ENCODE peak calls at places on chromosome 4, in seven cellular contexts. E is gastrocnemius medialis, F is thoracic aorta, O is uterus, S is lower lobe of right lung, L is A549, J is stomach. W is an unnamed sample. For H3K4me1, the result is how much of the 10 kb centered on the place peaks cover.

GRCh38 chr4:184168406-184169019 is 49.2 kb downstream of the ENPP6 start:
- DNase-seq in J (peak), O (peak), F (no peak), E (peak), S (peak), L (peak), W (peak)

GRCh38 chr4:53706422-53707032 is 115.2 kb upstream of the LNX1 start:
- DNase-seq in F (no peak), E (no peak), O (no peak), L (peak), S (no peak), J (no peak), W (peak)

GRCh38 chr4:134470544-134470943 is 269.0 kb upstream of the PABPC4L start:
- DNase-seq in L (no peak), S (no peak), E (no peak), O (no peak), F (no peak), J (peak), W (peak)

GRCh38 chr4:37627263-37627662 is 58.9 kb downstream of the RELL1 start:
- DNase-seq in E (no peak), F (no peak), S (no peak), O (no peak), J (no peak), L (no peak), W (no peak)

GRCh38 chr4:83075271-83075670 is 39.3 kb downstream of the PLAC8 start:
- DNase-seq in F (no peak), S (no peak), J (no peak), E (no peak), O (no peak), L (no peak), W (no peak)

GRCh38 chr4:25865586-25865985 is 2.8 kb upstream of the SEL1L3 start:
- DNase-seq in F (no peak), S (no peak), E (no peak), L (peak), J (peak), O (no peak), W (peak)

GRCh38 chr4:183355405-183355804 is 33.2 kb upstream of the CLDN24 start:
- DNase-seq in E (no peak), S (no peak), F (no peak), L (no peak), O (no peak), J (no peak), W (no peak)

GRCh38 chr4:98945297-98945850 is 16.4 kb upstream of the EIF4E start:
- DNase-seq in F (no peak), J (no peak), O (no peak), L (no peak), E (no peak), S (no peak), W (no peak)

GRCh38 chr4:18556402-18556801 is 534.8 kb upstream of the LCORL start:
- DNase-seq in J (no peak), E (no peak), F (no peak), S (no peak), O (no peak), L (no peak), W (no peak)

GRCh38 chr4:83558693-83559092 is 22.8 kb downstream of the GPAT3 start:
- DNase-seq in J (no peak), S (no peak), L (no peak), O (no peak), F (no peak), E (no peak), W (no peak)

GRCh38 chr4:956531-957230 is 16.7 kb downstream of the DGKQ start:
- DNase-seq in E (no peak), L (no peak), J (no peak), O (no peak), F (no peak), S (no peak), W (no peak)

GRCh38 chr4:5821665-5822358 is 71.1 kb downstream of the CRMP1 start:
- DNase-seq in E (no peak), J (no peak), O (no peak), F (no peak), L (peak), S (no peak), W (no peak)

GRCh38 chr4:105966046-105966445 is 70.8 kb downstream of the NPNT start:
- DNase-seq in F (no peak), L (no peak), E (no peak), O (no peak), S (no peak), J (no peak), W (no peak)

GRCh38 chr4:7719354-7720174 is 220.1 kb downstream of the AFAP1 start:
- DNase-seq in J (peak), S (peak), L (no peak), E (no peak), F (no peak), O (peak), W (peak)

GRCh38 chr4:109690690-109691410 is 12.4 kb downstream of the CASP6 start:
- DNase-seq in S (no peak), E (no peak), F (no peak), J (no peak), O (no peak), L (no peak), W (no peak)

GRCh38 chr4:108360857-108361820 is 192.4 kb upstream of the LEF1 start:
- DNase-seq in L (no peak), E (no peak), O (no peak), F (no peak), S (no peak), J (no peak), W (no peak)

GRCh38 chr4:17103231-17103630 is 204.8 kb upstream of the LDB2 start:
- DNase-seq in J (no peak), F (no peak), O (no peak), L (no peak), S (no peak), E (no peak), W (no peak)

GRCh38 chr4:185778307-185778706 is 33.7 kb downstream of the SORBS2 start:
- DNase-seq in S (no peak), J (no peak), O (no peak), L (no peak), F (no peak), E (no peak), W (no peak)

GRCh38 chr4:53563824-53564223 is 27.5 kb downstream of the LNX1 start:
- DNase-seq in L (no peak), O (no peak), F (no peak), S (no peak), J (no peak), E (no peak), W (no peak)

GRCh38 chr4:135552131-135552530 is 1350.5 kb upstream of the PABPC4L start:
- DNase-seq in E (no peak), S (no peak), J (no peak), F (no peak), O (no peak), L (no peak), W (no peak)

GRCh38 chr4:184421558-184422155 is 52.7 kb downstream of the IRF2 start:
- DNase-seq in J (no peak), L (no peak), E (no peak), F (no peak), O (no peak), S (no peak), W (no peak)

GRCh38 chr4:15953625-15954024 is 9.3 kb downstream of the FGFBP2 start:
- DNase-seq in J (no peak), E (no peak), O (no peak), L (no peak), F (no peak), S (no peak), W (no peak)

GRCh38 chr4:120709986-120710385 is 212.5 kb downstream of the PRDM5 start:
- DNase-seq in S (no peak), E (no peak), O (no peak), J (no peak), L (no peak), F (no peak), W (no peak)

GRCh38 chr4:46450556-46450955 is 60.6 kb upstream of the GABRA2 start:
- DNase-seq in E (no peak), O (no peak), L (no peak), F (no peak), S (no peak), J (no peak), W (no peak)

GRCh38 chr4:153233761-153234371 is 29.6 kb downstream of the TRIM2 start:
- DNase-seq in S (no peak), F (no peak), O (peak), E (no peak), J (peak), L (peak), W (peak)

GRCh38 chr4:98873059-98873458 is 55.9 kb downstream of the EIF4E start:
- DNase-seq in J (no peak), F (no peak), L (no peak), S (no peak), O (no peak), E (no peak), W (no peak)

DNA sequence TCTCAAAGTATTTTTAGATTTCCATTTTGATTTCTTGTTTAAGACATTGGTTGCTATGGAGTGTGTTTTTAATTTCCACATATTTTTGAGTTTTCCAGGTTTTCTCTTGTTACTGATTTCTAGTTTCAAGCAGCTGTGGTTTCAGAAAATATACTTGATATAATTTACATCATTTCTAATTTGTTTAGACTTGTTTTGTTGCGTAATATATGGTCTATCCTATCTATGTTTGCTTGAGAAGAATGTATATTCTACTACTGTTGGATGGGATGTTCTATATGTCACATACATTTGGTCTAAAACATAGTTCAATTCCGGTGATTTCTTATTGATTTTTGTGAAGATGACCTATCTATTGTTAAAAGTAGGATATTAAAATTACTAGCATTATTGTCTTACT is 170.5 kb upstream of the EMCN start:
- DNase-seq in F (no peak), L (no peak), E (no peak), J (no peak), S (no peak), O (no peak), W (no peak)
- H3K27ac ChIP-seq in F (no peak), L (no peak), E (no peak), J (no peak), S (no peak), O (no peak), W (no peak)

DNA sequence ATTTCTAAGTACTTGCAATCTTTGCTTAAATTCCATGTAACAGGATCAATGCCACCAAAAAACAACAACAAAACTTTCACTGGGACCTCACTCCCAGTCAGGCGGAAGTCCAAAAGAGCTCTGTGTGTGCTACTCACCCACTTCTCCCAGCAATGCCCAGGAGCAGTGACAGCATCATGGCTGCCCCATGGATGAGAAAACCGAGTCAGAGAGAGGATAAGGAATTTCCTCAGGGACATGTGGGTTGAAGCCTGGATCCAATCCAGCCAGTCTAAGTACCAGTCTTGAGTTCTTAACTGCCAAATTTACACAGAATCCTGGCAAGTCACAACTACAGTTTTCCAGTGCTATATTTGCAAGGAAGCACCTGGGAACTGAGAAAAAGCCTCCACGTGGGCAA is 64.5 kb downstream of the STX18 start:
- DNase-seq in J (no peak), S (no peak), O (no peak), F (no peak), L (no peak), E (no peak), W (no peak)
- H3K4me1 ChIP-seq in J (under half), S (under half), O (under half), F (under half), L (under half), E (under half), W (under half)

GRCh38 chr4:139857977-139858376 is 192.4 kb downstream of the MGST2 start:
- DNase-seq in E (no peak), F (no peak), S (no peak), L (no peak), J (no peak), O (no peak), W (no peak)
- TF ChIP-seq CTCF in E (no peak), F (no peak), S (no peak), L (no peak), J (no peak), O (no peak), W (no peak)

GRCh38 chr4:169017971-169018370 is 7.9 kb upstream of the CBR4 start:
- DNase-seq in J (no peak), O (no peak), S (no peak), E (no peak), L (no peak), F (no peak), W (no peak)

GRCh38 chr4:169014581-169014980 is 4.5 kb upstream of the CBR4 start:
- DNase-seq in J (no peak), L (peak), S (no peak), E (no peak), O (no peak), F (no peak), W (no peak)

GRCh38 chr4:169015237-169015636 is 5.2 kb upstream of the CBR4 start:
- DNase-seq in F (no peak), L (no peak), J (peak), E (no peak), S (no peak), O (peak), W (no peak)

GRCh38 chr4:169013396-169013795 is 3.3 kb upstream of the CBR4 start:
- DNase-seq in S (no peak), O (no peak), J (no peak), L (no peak), E (no peak), F (no peak), W (no peak)

DNA sequence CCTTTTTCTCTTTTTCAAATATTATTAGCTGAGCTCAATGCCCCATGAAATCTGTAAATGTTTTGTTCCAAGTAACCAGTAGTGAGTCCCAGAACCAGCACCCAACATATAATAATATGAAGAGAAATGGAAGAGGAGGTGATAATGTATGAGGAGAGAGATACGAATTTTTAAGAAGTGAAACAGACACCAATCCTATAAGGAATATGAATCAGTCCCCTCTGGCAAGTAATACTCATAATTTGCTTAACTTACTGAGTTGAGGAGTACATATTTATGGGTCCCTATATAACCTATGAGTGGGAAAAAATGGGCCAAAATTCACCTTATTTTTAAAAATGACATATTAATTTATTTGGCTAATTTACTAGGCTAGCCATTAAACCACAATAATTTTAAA is 8.4 kb upstream of the CBR4 start:
- DNase-seq in F (no peak), E (no peak), L (no peak), J (no peak), O (no peak), S (no peak), W (no peak)
- H3K27ac ChIP-seq in F (no peak), E (no peak), L (no peak), J (no peak), O (no peak), S (no peak), W (no peak)

GRCh38 chr4:148051403-148051802 is 319.5 kb downstream of the ARHGAP10 start:
- DNase-seq in J (no peak), E (no peak), O (no peak), L (no peak), F (no peak), S (no peak), W (no peak)
- H3K4me1 ChIP-seq in J (under half), E (half or more), O (under half), L (under half), F (under half), S (under half), W (under half)

DNA sequence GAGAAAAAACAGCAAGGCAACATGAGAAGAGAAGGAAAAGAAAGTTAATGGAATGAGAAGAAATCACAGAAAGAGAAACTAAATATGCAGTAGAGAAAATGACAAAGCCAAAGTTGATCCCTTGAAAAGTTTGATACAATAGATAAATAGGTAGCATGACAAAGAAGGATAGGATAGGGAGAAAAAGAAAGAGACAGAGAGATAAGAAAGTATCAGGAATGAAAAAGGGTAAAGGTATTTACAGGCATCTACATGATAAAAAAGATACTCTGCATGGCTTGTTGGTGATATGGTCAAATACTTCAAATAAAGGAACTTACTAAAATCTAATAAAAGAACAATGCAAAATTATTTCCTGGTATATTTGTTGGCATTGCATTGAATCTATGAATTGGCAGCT is 185.5 kb upstream of the TECRL start:
- DNase-seq in S (no peak), E (no peak), O (no peak), L (no peak), F (no peak), J (no peak), W (no peak)
- TF ChIP-seq CTCF in S (no peak), E (no peak), O (no peak), L (no peak), F (no peak), J (no peak), W (no peak)

GRCh38 chr4:87026795-87027495 is 92.1 kb downstream of the AFF1 start:
- DNase-seq in O (no peak), F (no peak), E (no peak), J (no peak), S (no peak), L (no peak), W (no peak)
- H3K27ac ChIP-seq in O (peak), F (peak), E (peak), J (no peak), S (no peak), L (peak), W (peak)

DNA sequence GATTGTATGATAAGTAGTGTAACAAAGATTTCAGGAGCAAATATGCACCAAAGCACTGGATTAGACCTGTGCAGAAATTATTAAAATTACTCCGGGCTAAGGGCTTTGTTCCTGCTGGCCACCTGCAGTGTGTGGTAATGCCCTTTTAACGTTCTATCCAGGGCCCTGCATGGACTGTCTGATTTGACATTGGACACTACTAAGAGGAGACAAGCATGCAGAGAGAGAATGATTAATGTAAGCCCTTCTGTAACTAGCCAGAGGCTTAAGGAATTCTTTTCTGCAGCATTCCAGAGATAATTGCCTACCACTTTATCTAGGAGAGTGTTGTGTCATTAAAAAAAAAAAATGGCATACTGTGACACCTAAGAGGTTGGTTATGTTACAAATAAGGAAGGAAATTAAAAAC is 117.0 kb downstream of the PCDH7 start:
- DNase-seq in S (no peak), L (no peak), J (no peak), E (no peak), F (no peak), O (no peak), W (no peak)
- H3K4me1 ChIP-seq in S (under half), L (under half), J (half or more), E (under half), F (half or more), O (under half), W (under half)

W was measured in colonic mucosa.